ENCODE peak calls at places on chromosomes 7 and 10, in four cellular contexts. M is osteoblast; S is CD8-positive, alpha-beta memory T cell; N is gastrocnemius medialis. K is an unnamed sample.
A peak's percentile ranks its signal among the peaks of the same experiment; 100 is the strongest.

GRCh38 chr7:46286346-46286745 is 365.3 kb upstream of the IGFBP3 start:
- DNase-seq in M (no peak), S (no peak), N (no peak), K (no peak)

GRCh38 chr7:52959336-52959735 is 76.1 kb upstream of the POM121L12 start:
- DNase-seq in M (no peak), S (no peak), N (no peak), K (no peak)

GRCh38 chr10:125684583-125684982 is 1.6 kb upstream of the TEX36 start:
- DNase-seq in M (no peak), S (no peak), N (no peak), K (no peak)

GRCh38 chr7:90655566-90655965 is 59.4 kb downstream of the CDK14 start:
- DNase-seq in M (no peak), S (no peak), N (no peak), K (no peak)

GRCh38 chr10:21989453-21990154 is 13.9 kb downstream of the DNAJC1 start:
- DNase-seq in M (no peak), S (no peak), N (no peak), K (peak; percentile 72)

GRCh38 chr7:80312139-80312661 is 177.6 kb downstream of the GNAI1 start:
- DNase-seq in M (no peak), S (no peak), N (no peak), K (no peak)

GRCh38 chr10:119070395-119071165 is 10.0 kb downstream of the EIF3A start:
- DNase-seq in M (no peak), S (no peak), N (no peak), K (no peak)

GRCh38 chr7:66505009-66505408 is 123.7 kb upstream of the KCTD7 start:
- DNase-seq in M (peak; percentile 47), S (no peak), N (no peak), K (no peak)

GRCh38 chr10:29160110-29160669 is 128.7 kb upstream of the LYZL1 start:
- DNase-seq in M (peak; percentile 88), S (no peak), N (no peak), K (no peak)

GRCh38 chr10:1368772-1369171 is 312.6 kb downstream of the WDR37 start:
- DNase-seq in M (no peak), S (no peak), N (no peak), K (peak; percentile 55)

GRCh38 chr7:47536705-47537611 is 45.0 kb downstream of the TNS3 start:
- DNase-seq in M (peak; percentile 97), S (no peak), N (no peak), K (peak; percentile 77)

GRCh38 chr10:122981066-122981464 is 864 bp downstream of the PSTK start:
- DNase-seq in M (peak; percentile 91), S (no peak), N (no peak), K (no peak)

GRCh38 chr7:55026867-55027490 is 8.2 kb downstream of the EGFR start:
- DNase-seq in M (no peak), S (no peak), N (no peak), K (no peak)

GRCh38 chr7:11213246-11213645 is 239.6 kb downstream of the PHF14 start:
- DNase-seq in M (no peak), S (no peak), N (no peak), K (no peak)

GRCh38 chr10:70223728-70224127 is 9.5 kb downstream of the PPA1 start:
- DNase-seq in M (no peak), S (no peak), N (no peak), K (no peak)

GRCh38 chr10:131396108-131397010 is 84.8 kb upstream of the TCERG1L start:
- DNase-seq in M (peak; percentile 22), S (no peak), N (no peak), K (no peak)

GRCh38 chr7:114818501-114818900 is 103.4 kb upstream of the MDFIC start:
- DNase-seq in M (peak; percentile 38), S (no peak), N (no peak), K (no peak)

GRCh38 chr7:2529161-2530075 is 9.8 kb downstream of the LFNG start:
- DNase-seq in M (peak; percentile 99), S (peak; percentile 60), N (peak; percentile 48), K (no peak)

GRCh38 chr10:118496525-118496924 is 98.9 kb downstream of the PRLHR start:
- DNase-seq in M (no peak), S (no peak), N (no peak), K (no peak)

GRCh38 chr7:41503438-41503837 is 199.5 kb downstream of the INHBA start:
- DNase-seq in M (peak; percentile 75), S (no peak), N (no peak), K (no peak)

GRCh38 chr7:34313289-34313688 is 344.7 kb upstream of the NPSR1 start:
- DNase-seq in M (no peak), S (no peak), N (no peak), K (no peak)

GRCh38 chr7:7237978-7238267 is 55.6 kb downstream of the C1GALT1 start:
- DNase-seq in M (no peak), S (no peak), N (no peak), K (no peak)

GRCh38 chr10:32955299-32955772 is 2.7 kb downstream of the ITGB1 start:
- DNase-seq in M (no peak), S (no peak), N (no peak), K (no peak)

GRCh38 chr10:73094249-73094850 is 2.3 kb downstream of the P4HA1 start:
- DNase-seq in M (no peak), S (no peak), N (no peak), K (no peak)

GRCh38 chr10:7795605-7796004 is 7.6 kb downstream of the ATP5F1C start:
- DNase-seq in M (no peak), S (no peak), N (no peak), K (no peak)

GRCh38 chr10:7789390-7789789 is 1.4 kb downstream of the ATP5F1C start:
- DNase-seq in M (no peak), S (no peak), N (no peak), K (no peak)

GRCh38 chr10:7792541-7792940 is 4.6 kb downstream of the ATP5F1C start:
- DNase-seq in M (no peak), S (no peak), N (no peak), K (no peak)

GRCh38 chr10:7797582-7797981 is 9.6 kb downstream of the ATP5F1C start:
- DNase-seq in M (peak; percentile 93), S (no peak), N (no peak), K (no peak)

DNA sequence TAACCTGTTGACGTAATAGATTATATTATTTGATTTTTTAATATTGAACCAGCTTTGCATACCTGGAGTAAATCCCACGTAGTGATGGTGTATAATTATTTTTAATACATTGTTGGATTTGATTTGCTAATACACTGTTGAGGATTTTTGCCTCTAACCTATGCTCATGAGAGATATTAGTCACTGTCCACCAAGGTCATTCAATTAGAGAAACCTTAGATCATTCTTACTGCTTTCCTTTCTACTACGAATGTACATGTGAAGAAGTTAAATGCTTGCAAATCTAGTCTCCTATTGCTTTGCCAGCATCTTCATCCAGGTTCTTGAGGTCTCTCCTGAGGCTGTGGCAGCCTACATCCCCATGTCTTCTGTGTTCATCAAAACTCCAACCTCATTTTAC is 6.7 kb downstream of the ATP5F1C start:
- DNase-seq in M (no peak), S (no peak), N (no peak), K (no peak)
- H3K4me1 ChIP-seq in M (peaks cover 49% of the 10 kb centered on the region), S (peaks cover 34% of the 10 kb centered on the region), N (peaks cover 72% of the 10 kb centered on the region), K (no peaks in the 10 kb centered on the region)

GRCh38 chr10:86024555-86025001 is 342.0 kb downstream of the GRID1 start:
- DNase-seq in M (no peak), S (no peak), N (no peak), K (no peak)

GRCh38 chr10:86025509-86025908 is 341.1 kb downstream of the GRID1 start:
- DNase-seq in M (no peak), S (no peak), N (no peak), K (no peak)

GRCh38 chr10:86023931-86024554 is 342.6 kb downstream of the GRID1 start:
- DNase-seq in M (no peak), S (no peak), N (no peak), K (no peak)

GRCh38 chr10:86022906-86023305 is 343.7 kb downstream of the GRID1 start:
- DNase-seq in M (no peak), S (no peak), N (no peak), K (no peak)

GRCh38 chr10:86023336-86023735 is 343.3 kb downstream of the GRID1 start:
- DNase-seq in M (peak; percentile 46), S (no peak), N (no peak), K (no peak)
- H3K27me3 ChIP-seq in M (no peaks in the 10 kb centered on the region), S (no peaks in the 10 kb centered on the region), N (no peaks in the 10 kb centered on the region), K (no peaks in the 10 kb centered on the region)

GRCh38 chr10:69057261-69057950 is 30.5 kb upstream of the SRGN start:
- DNase-seq in M (no peak), S (no peak), N (no peak), K (peak; percentile 74)
- H3K4me1 ChIP-seq in M (peaks cover 43% of the 10 kb centered on the region), S (peaks cover 38% of the 10 kb centered on the region), N (peaks cover 11% of the 10 kb centered on the region), K (peaks cover 42% of the 10 kb centered on the region)

DNA sequence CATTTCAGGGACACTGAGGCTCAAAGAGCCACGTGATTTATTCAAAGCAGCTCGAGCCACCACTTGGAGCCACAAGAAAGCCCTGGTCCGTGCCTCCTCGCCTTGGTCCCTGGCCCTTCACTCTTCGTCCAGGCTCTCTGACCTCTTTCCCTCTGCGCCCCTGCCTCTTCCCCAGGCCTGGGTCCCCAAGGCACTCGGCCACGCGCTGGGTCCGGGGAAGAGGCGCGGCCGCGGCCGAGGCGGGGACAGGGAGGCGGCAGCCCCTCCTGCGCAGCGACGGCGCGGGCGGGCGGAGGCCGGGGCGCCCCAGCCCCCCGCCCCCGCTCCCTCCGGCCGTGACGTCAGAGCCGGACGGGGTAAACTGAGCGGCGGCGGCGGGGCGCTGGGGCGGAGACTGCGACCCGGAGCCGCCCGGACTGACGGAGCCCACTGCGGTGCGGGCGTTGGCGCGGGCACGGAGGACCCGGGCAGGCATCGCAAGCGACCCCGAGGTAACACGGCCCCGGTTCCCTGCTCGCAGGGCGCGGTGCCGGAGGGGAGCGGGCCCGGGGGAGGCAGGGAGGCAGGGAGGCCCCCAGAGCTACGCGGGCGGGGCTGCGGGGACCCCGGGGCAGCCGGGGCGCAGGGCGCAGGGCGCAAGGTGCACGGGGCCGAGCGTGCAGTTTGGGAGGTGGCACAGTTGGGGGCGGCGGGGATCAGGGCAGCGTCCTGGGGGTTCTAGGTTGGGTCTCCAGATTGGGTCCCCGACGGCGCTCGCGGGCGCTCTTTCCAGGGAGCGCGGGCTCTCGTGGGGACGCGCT is at the start of gene SLC18A2:
- DNase-seq in M (peak; percentile 69), S (no peak), N (no peak), K (no peak)
- H3K27me3 ChIP-seq in M (peaks cover 28% of the 10 kb centered on the region), S (peaks cover 3% of the 10 kb centered on the region), N (peaks cover 22% of the 10 kb centered on the region), K (no peaks in the 10 kb centered on the region)

GRCh38 chr10:72081210-72081609 is 7.1 kb downstream of the SPOCK2 start:
- DNase-seq in M (peak; percentile 27), S (no peak), N (no peak), K (no peak)
- H3K4me1 ChIP-seq in M (no peaks in the 10 kb centered on the region), S (peaks cover 95% of the 10 kb centered on the region), N (no peaks in the 10 kb centered on the region), K (no peaks in the 10 kb centered on the region)

GRCh38 chr7:50620418-50620817 is 55.2 kb upstream of the DDC start:
- DNase-seq in M (no peak), S (no peak), N (no peak), K (no peak)

GRCh38 chr7:50619684-50620083 is 54.5 kb upstream of the DDC start:
- DNase-seq in M (no peak), S (no peak), N (no peak), K (no peak)

GRCh38 chr7:50622821-50623220 is 57.6 kb upstream of the DDC start:
- DNase-seq in M (no peak), S (no peak), N (no peak), K (no peak)

GRCh38 chr7:50621932-50622587 is 56.9 kb upstream of the DDC start:
- DNase-seq in M (no peak), S (no peak), N (no peak), K (no peak)

DNA sequence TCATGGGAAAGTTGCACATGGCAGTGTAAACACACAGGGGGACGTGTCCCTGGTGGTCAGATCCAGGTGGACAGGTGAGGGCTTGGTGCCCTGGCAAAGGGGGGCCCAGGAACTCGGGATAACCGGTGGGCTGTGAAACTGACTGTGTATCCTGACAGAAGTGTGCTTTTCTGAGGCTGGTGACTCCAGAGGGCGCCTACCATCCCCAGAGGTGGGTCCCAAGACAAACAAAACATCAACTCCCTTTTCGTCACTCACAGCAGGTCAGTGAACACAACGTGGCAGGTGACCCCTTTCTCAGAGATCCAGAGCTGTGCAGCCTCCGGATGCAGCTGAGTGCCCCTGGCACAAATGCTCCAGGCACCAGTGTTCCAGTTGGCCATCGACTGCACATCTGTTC is 56.0 kb upstream of the DDC start:
- DNase-seq in M (no peak), S (no peak), N (no peak), K (no peak)
- H3K27me3 ChIP-seq in M (no peaks in the 10 kb centered on the region), S (no peaks in the 10 kb centered on the region), N (no peaks in the 10 kb centered on the region), K (no peaks in the 10 kb centered on the region)

K was measured in right atrium auricular region.